ENCODE peak calls at places on chromosomes 1 and 21, in ten cellular contexts. L, M, Q, K, U, E, F, W, R and B are unnamed samples.

GRCh38 chr1:19343617-19344350 is 31.7 kb downstream of the SLC66A1 start:
- DNase-seq in L (no peak), F (no peak), E (no peak), R (no peak), W (no peak), U (no peak), K (no peak), M (no peak), Q (no peak), B (no peak)

GRCh38 chr1:161915051-161915503 is 108.6 kb downstream of the OLFML2B start:
- DNase-seq in F (no peak), U (no peak), R (peak), Q (no peak), M (no peak), L (no peak), K (no peak), W (no peak), E (no peak), B (no peak)

GRCh38 chr1:201436461-201436860 is 14.9 kb upstream of the TNNI1 start:
- DNase-seq in E (no peak), W (peak), R (no peak), Q (no peak), L (peak), M (no peak), F (no peak), U (no peak), K (no peak), B (no peak)

GRCh38 chr1:25190260-25190659 is 42.0 kb downstream of the SYF2 start:
- DNase-seq in F (no peak), K (no peak), Q (no peak), U (no peak), R (no peak), L (no peak), E (no peak), W (no peak), M (no peak), B (no peak)

GRCh38 chr1:75722966-75723365 is 1.5 kb upstream of the ACADM start:
- DNase-seq in E (no peak), F (no peak), M (no peak), W (no peak), K (no peak), U (no peak), R (no peak), L (no peak), Q (no peak), B (no peak)

GRCh38 chr1:160284220-160284781 is 632 bp downstream of the PEX19 start:
- DNase-seq in Q (no peak), E (no peak), F (no peak), U (no peak), R (no peak), M (peak), K (no peak), L (peak), W (peak), B (no peak)

GRCh38 chr1:224080082-224080774 is 33.7 kb upstream of the FBXO28 start:
- DNase-seq in F (no peak), Q (no peak), M (no peak), L (peak), R (no peak), W (no peak), K (no peak), E (no peak), U (no peak), B (no peak)

GRCh38 chr1:63630666-63631065 is 37.5 kb downstream of the PGM1 start:
- DNase-seq in L (no peak), W (no peak), K (no peak), Q (no peak), R (no peak), F (no peak), M (no peak), E (no peak), U (no peak), B (no peak)

GRCh38 chr21:35382696-35383095 is 333.6 kb upstream of the RUNX1 start:
- DNase-seq in E (no peak), Q (no peak), R (no peak), L (peak), M (no peak), K (no peak), W (no peak), F (no peak), U (no peak), B (no peak)

GRCh38 chr1:112614460-112615065 is 4.4 kb downstream of the ST7L start:
- DNase-seq in W (no peak), M (no peak), F (no peak), R (no peak), Q (no peak), L (peak), U (no peak), E (no peak), K (peak), B (no peak)

GRCh38 chr1:201582261-201582951 is 43.5 kb downstream of the NAV1 start:
- DNase-seq in R (no peak), L (peak), K (no peak), W (no peak), U (no peak), Q (no peak), F (no peak), M (no peak), E (no peak), B (no peak)

GRCh38 chr1:176205322-176205914 is 1.7 kb downstream of the COP1 start:
- DNase-seq in R (no peak), E (no peak), Q (no peak), W (no peak), U (no peak), K (no peak), F (no peak), M (no peak), L (peak), B (no peak)

GRCh38 chr1:176656257-176656995 is 193.5 kb downstream of the PAPPA2 start:
- DNase-seq in E (no peak), U (no peak), F (no peak), K (no peak), M (peak), R (no peak), W (no peak), Q (no peak), L (peak), B (no peak)

GRCh38 chr1:31387612-31388011 is 14.7 kb upstream of the FABP3 start:
- DNase-seq in L (no peak), E (no peak), U (no peak), Q (no peak), F (no peak), R (no peak), K (no peak), M (no peak), W (no peak), B (no peak)

GRCh38 chr1:46649764-46650163 is 18.4 kb downstream of the ATPAF1 start:
- DNase-seq in E (no peak), U (no peak), K (no peak), Q (no peak), W (no peak), M (no peak), L (no peak), R (no peak), F (no peak), B (no peak)

GRCh38 chr1:90335566-90335965 is 340.7 kb downstream of the ZNF326 start:
- DNase-seq in R (no peak), E (no peak), U (no peak), Q (no peak), K (no peak), M (no peak), F (no peak), W (no peak), L (peak), B (no peak)

GRCh38 chr21:15054606-15055239 is 10.1 kb downstream of the NRIP1 start:
- DNase-seq in L (no peak), F (no peak), Q (no peak), E (no peak), U (no peak), R (no peak), M (no peak), K (no peak), W (no peak), B (no peak)

GRCh38 chr1:189787201-189787600 is 690.5 kb downstream of the BRINP3 start:
- DNase-seq in M (no peak), W (no peak), K (no peak), E (no peak), F (no peak), R (no peak), Q (no peak), L (peak), U (no peak), B (no peak)

GRCh38 chr1:5977494-5978444 is 14.5 kb downstream of the NPHP4 start:
- DNase-seq in U (no peak), K (no peak), W (no peak), E (no peak), F (no peak), R (no peak), Q (no peak), L (no peak), M (no peak), B (no peak)

GRCh38 chr1:9233241-9233941 is 1.2 kb upstream of the H6PD start:
- DNase-seq in R (no peak), L (peak), U (no peak), F (no peak), K (no peak), M (no peak), Q (no peak), W (no peak), E (no peak), B (peak)

GRCh38 chr1:156052862-156053769 is 482 bp downstream of the UBQLN4 start:
- DNase-seq in M (no peak), L (peak), R (peak), K (peak), F (peak), U (peak), Q (peak), E (peak), W (peak), B (peak)

GRCh38 chr1:226325178-226325577 is 16.2 kb upstream of the LIN9 start:
- DNase-seq in K (no peak), L (peak), Q (no peak), M (no peak), W (no peak), F (no peak), R (no peak), E (no peak), U (no peak), B (no peak)

GRCh38 chr1:38870996-38871395 is 2.2 kb downstream of the MYCBP start:
- DNase-seq in U (no peak), L (no peak), R (no peak), F (no peak), E (no peak), K (no peak), W (no peak), Q (no peak), M (no peak), B (no peak)

GRCh38 chr21:44802396-44803153 is 955 bp upstream of the UBE2G2 start:
- DNase-seq in R (no peak), M (no peak), U (no peak), F (no peak), Q (no peak), K (no peak), W (no peak), L (peak), E (no peak), B (no peak)

GRCh38 chr1:160342520-160342919 is 530 bp downstream of the COPA start:
- DNase-seq in U (no peak), F (no peak), Q (no peak), W (no peak), K (no peak), M (no peak), L (peak), E (no peak), R (no peak), B (no peak)

GRCh38 chr1:16122916-16123315 is 33.0 kb downstream of the EPHA2 start:
- DNase-seq in L (peak), K (peak), M (peak), E (peak), W (no peak), Q (no peak), R (peak), U (no peak), F (no peak), B (peak)

GRCh38 chr1:51976831-51977602 is 13.5 kb downstream of the RAB3B start:
- DNase-seq in W (no peak), L (no peak), M (no peak), U (peak), Q (peak), K (no peak), E (no peak), R (no peak), F (no peak), B (no peak)

GRCh38 chr1:38076038-38076437 is 29.4 kb upstream of the POU3F1 start:
- DNase-seq in K (no peak), L (peak), E (no peak), F (no peak), M (no peak), Q (no peak), R (no peak), U (no peak), W (no peak), B (no peak)

GRCh38 chr1:186958520-186958919 is 129.8 kb downstream of the PLA2G4A start:
- DNase-seq in M (no peak), W (no peak), U (no peak), R (no peak), Q (no peak), E (no peak), F (no peak), L (peak), K (no peak), B (no peak)

GRCh38 chr1:27275686-27276085 is 41.3 kb downstream of the WDTC1 start:
- DNase-seq in F (no peak), E (no peak), R (no peak), U (no peak), W (no peak), K (no peak), M (no peak), Q (no peak), L (no peak), B (no peak)

GRCh38 chr1:245330951-245331350 is 176.2 kb downstream of the KIF26B start:
- DNase-seq in L (no peak), Q (no peak), U (no peak), M (no peak), E (no peak), K (no peak), F (no peak), R (no peak), W (no peak), B (no peak)

GRCh38 chr1:15156807-15157380 is 3.3 kb downstream of the TMEM51 start:
- DNase-seq in Q (no peak), K (peak), F (no peak), E (no peak), R (no peak), M (no peak), W (peak), U (no peak), L (no peak), B (no peak)

GRCh38 chr1:170903961-170904360 is 31.4 kb upstream of the MROH9 start:
- DNase-seq in L (no peak), M (no peak), F (no peak), E (no peak), K (no peak), Q (no peak), U (no peak), R (no peak), W (no peak), B (no peak)

GRCh38 chr1:228512852-228513243 is 25.7 kb downstream of the RNF187 start:
- DNase-seq in W (no peak), M (no peak), F (no peak), L (no peak), U (no peak), R (no peak), Q (no peak), K (no peak), E (no peak), B (no peak)

GRCh38 chr1:151166506-151166956 is 587 bp downstream of the SCNM1 start:
- DNase-seq in Q (no peak), F (no peak), M (no peak), R (no peak), U (peak), L (peak), K (no peak), W (no peak), E (no peak), B (no peak)

GRCh38 chr1:234751678-234752077 is 141.7 kb upstream of the IRF2BP2 start:
- DNase-seq in E (no peak), M (no peak), F (no peak), W (no peak), U (no peak), L (no peak), R (no peak), K (no peak), Q (no peak), B (no peak)

GRCh38 chr1:12345350-12346217 is 115.8 kb downstream of the VPS13D start:
- DNase-seq in M (no peak), L (no peak), R (no peak), E (no peak), Q (no peak), U (peak), K (no peak), F (no peak), W (no peak), B (no peak)

GRCh38 chr1:146021046-146021445 is 489 bp downstream of the HJV start:
- DNase-seq in Q (no peak), M (no peak), K (no peak), U (no peak), E (no peak), L (no peak), W (no peak), F (no peak), R (no peak), B (no peak)

GRCh38 chr21:46639489-46640386 is 4.3 kb downstream of the PRMT2 start:
- DNase-seq in E (no peak), L (peak), Q (no peak), U (no peak), W (no peak), F (no peak), R (no peak), M (no peak), K (peak), B (no peak)